ENCODE peak calls at places on chromosomes 12 and 14, in ten cellular contexts. U is HCT116; E is CD8-positive, alpha-beta T cell; C is neural progenitor cell; R is Peyer's patch; A is endodermal cell; Q is gastrocnemius medialis; V is MM.1S; H is left ventricle myocardium inferior; K is mucosa of descending colon. M is an unnamed sample. For H3K36me3, the result is how much of the 10 kb centered on the place peaks cover.

GRCh38 chr14:53628747-53629146 is 327.9 kb downstream of the BMP4 start:
- DNase-seq in E (no peak), A (no peak), R (no peak), K (no peak), U (no peak), H (no peak), Q (no peak), V (no peak), C (no peak), M (no peak)

GRCh38 chr12:107967170-107967569 is 161.9 kb upstream of the WSCD2 start:
- DNase-seq in C (no peak), E (no peak), V (no peak), R (no peak), U (no peak), Q (no peak), A (no peak), K (no peak), H (no peak), M (no peak)

GRCh38 chr14:32991706-32992105 is 53.0 kb downstream of the NPAS3 start:
- DNase-seq in A (no peak), H (no peak), C (no peak), E (no peak), Q (no peak), R (no peak), V (no peak), K (no peak), U (no peak), M (no peak)

GRCh38 chr14:53539489-53540126 is 386.5 kb upstream of the DDHD1 start:
- DNase-seq in E (no peak), Q (peak), R (peak), H (peak), A (peak), U (peak), V (peak), K (peak), C (peak), M (peak)

GRCh38 chr14:50364792-50365191 is 31.9 kb downstream of the CDKL1 start:
- DNase-seq in Q (no peak), R (peak), V (no peak), A (no peak), H (no peak), K (peak), U (peak), E (no peak), C (no peak), M (no peak)

GRCh38 chr14:96370528-96370927 is 7.2 kb downstream of the GSKIP start:
- DNase-seq in E (no peak), A (no peak), V (no peak), K (no peak), R (no peak), Q (no peak), H (no peak), U (no peak), C (no peak), M (no peak)

GRCh38 chr12:110001596-110001995 is 2.4 kb downstream of the ANKRD13A start:
- DNase-seq in Q (no peak), K (no peak), E (no peak), H (no peak), U (no peak), R (no peak), V (no peak), C (no peak), A (no peak), M (peak)

GRCh38 chr14:75280831-75281690 is 2.4 kb downstream of the FOS start:
- DNase-seq in H (no peak), K (no peak), U (no peak), C (no peak), R (no peak), E (peak), A (peak), V (no peak), Q (no peak), M (peak)

GRCh38 chr12:132954471-132955048 is 1.5 kb downstream of the ZNF605 start:
- DNase-seq in A (peak), K (no peak), E (no peak), V (no peak), R (peak), C (no peak), U (no peak), Q (no peak), H (no peak), M (no peak)

GRCh38 chr12:91921555-91921954 is 224.1 kb downstream of the BTG1 start:
- DNase-seq in Q (no peak), A (no peak), U (no peak), C (no peak), V (no peak), E (no peak), K (no peak), H (no peak), R (no peak), M (no peak)

GRCh38 chr12:78703820-78704525 is 160.6 kb upstream of the SYT1 start:
- DNase-seq in H (no peak), U (peak), E (no peak), C (no peak), V (no peak), A (no peak), K (no peak), R (no peak), Q (no peak), M (peak)

DNA sequence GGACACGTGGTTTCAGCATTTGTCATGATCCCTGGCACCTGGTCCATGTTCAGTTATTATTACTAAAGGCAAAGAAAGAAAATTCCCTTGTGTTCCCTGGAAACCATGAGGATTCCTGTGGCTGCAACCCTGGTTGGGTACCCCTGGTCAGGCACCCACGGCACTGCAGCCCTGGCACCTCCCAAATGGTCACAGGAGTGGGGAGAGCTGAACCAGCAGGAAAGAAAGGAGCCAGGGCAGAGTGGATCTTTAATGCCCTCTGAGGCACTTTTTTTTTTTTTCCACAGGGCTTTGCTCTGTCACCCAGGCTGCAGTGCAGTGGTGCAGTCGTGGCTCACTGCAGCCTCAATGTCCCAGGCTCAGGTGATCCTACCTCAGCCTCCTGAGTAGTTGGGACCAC is 17.5 kb downstream of the CINP start:
- DNase-seq in K (no peak), H (no peak), Q (no peak), V (no peak), R (no peak), A (no peak), E (no peak), C (no peak), U (no peak), M (no peak)
- H3K36me3 ChIP-seq in K (under half), H (half or more), Q (under half), V (under half), R (under half), A (under half), E (under half), C (under half), U (under half), M (under half)

GRCh38 chr12:120332523-120332922 is 4.9 kb upstream of the PLA2G1B start:
- DNase-seq in U (no peak), R (no peak), C (no peak), V (no peak), A (no peak), E (no peak), Q (no peak), K (no peak), H (no peak), M (no peak)

GRCh38 chr12:120328228-120328627 is 649 bp upstream of the PLA2G1B start:
- DNase-seq in K (no peak), R (no peak), A (no peak), C (no peak), U (no peak), V (no peak), Q (no peak), H (no peak), E (no peak), M (no peak)

GRCh38 chr12:120327593-120327992 is at the start of gene PLA2G1B:
- DNase-seq in R (no peak), E (no peak), C (no peak), K (no peak), H (no peak), U (no peak), Q (no peak), V (no peak), A (no peak), M (no peak)

GRCh38 chr12:120331390-120331789 is 3.8 kb upstream of the PLA2G1B start:
- DNase-seq in H (no peak), U (no peak), K (no peak), Q (no peak), A (no peak), R (no peak), V (no peak), C (no peak), E (no peak), M (no peak)

GRCh38 chr12:120332041-120332440 is 4.5 kb upstream of the PLA2G1B start:
- DNase-seq in Q (no peak), E (no peak), H (no peak), U (no peak), R (peak), A (no peak), V (no peak), K (no peak), C (no peak), M (no peak)
- TF ChIP-seq CTCF in Q (no peak), E (no peak), H (no peak), U (no peak), R (no peak), A (no peak), V (no peak), K (no peak), C (no peak), M (no peak)

GRCh38 chr12:2337031-2338010 is 284.5 kb downstream of the CACNA1C start:
- DNase-seq in H (no peak), E (no peak), K (no peak), Q (no peak), U (no peak), R (no peak), C (no peak), V (no peak), A (no peak), M (no peak)
- H3K4me3 ChIP-seq in H (peak), E (no peak), K (no peak), Q (no peak), U (peak), R (no peak), C (no peak), V (peak), A (no peak), M (no peak)

GRCh38 chr14:55620277-55620676 is 40.3 kb downstream of the KTN1 start:
- DNase-seq in Q (no peak), K (no peak), A (no peak), C (no peak), E (no peak), H (no peak), R (no peak), V (no peak), U (no peak), M (no peak)
- H3K36me3 ChIP-seq in Q (under half), K (under half), A (half or more), C (under half), E (under half), H (half or more), R (under half), V (under half), U (half or more), M (half or more)

DNA sequence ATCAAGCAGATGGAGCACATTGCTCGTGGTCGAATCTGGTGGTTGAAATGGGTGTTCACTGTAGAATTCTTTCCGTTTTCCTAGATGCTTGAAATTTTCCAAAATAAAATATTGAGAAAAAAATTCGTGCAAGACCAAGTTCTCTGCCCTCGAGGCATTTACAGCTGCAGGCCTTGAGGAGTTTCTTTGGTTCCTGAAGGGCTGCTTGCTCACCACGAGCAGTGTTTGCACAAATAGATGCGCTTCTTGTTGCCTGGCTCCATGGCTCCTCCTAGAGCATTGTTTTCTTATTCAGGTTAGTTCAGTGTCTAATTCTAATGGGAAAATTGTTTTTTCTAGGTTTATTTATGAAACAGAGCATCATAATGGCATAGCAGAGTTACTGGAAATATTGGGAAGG is 74.5 kb upstream of the DYNC1H1 start:
- DNase-seq in U (no peak), K (no peak), V (no peak), Q (no peak), C (no peak), H (no peak), E (no peak), R (no peak), A (peak), M (no peak)
- TF ChIP-seq CTCF in U (no peak), K (no peak), V (no peak), Q (no peak), C (no peak), H (no peak), E (no peak), R (no peak), A (peak), M (peak)

GRCh38 chr12:114404451-114405198 is 1.3 kb downstream of the TBX5 start:
- DNase-seq in R (no peak), Q (no peak), C (no peak), V (no peak), U (no peak), E (no peak), A (peak), H (no peak), K (no peak), M (no peak)

GRCh38 chr12:114403690-114404450 is 2.1 kb downstream of the TBX5 start:
- DNase-seq in V (no peak), R (no peak), H (peak), K (no peak), Q (no peak), C (peak), A (peak), E (no peak), U (no peak), M (no peak)

GRCh38 chr12:114406326-114407033 is 536 bp upstream of the TBX5 start:
- DNase-seq in A (peak), R (no peak), K (no peak), U (no peak), E (no peak), Q (no peak), V (no peak), C (peak), H (no peak), M (no peak)

GRCh38 chr12:114405449-114406271 is at the start of gene TBX5:
- DNase-seq in C (peak), K (no peak), V (no peak), Q (no peak), H (no peak), A (peak), E (no peak), R (no peak), U (no peak), M (no peak)

DNA sequence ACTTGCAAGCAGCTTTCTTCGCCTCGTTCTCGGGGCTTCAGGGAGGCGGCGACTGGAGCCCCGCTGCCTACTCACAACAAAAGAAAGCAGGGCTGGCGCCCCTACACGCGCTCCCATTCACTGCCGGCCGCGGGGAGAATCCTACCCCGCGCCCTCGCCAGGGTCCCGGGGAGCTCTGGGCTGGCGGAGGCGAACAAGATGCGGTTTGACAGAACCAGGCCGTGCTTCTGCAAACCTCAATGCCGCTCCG is 820 bp downstream of the TBX5 start:
- DNase-seq in E (no peak), V (no peak), C (no peak), H (no peak), A (no peak), U (no peak), K (no peak), Q (no peak), R (no peak), M (no peak)
- H3K4me3 ChIP-seq in E (no peak), V (no peak), C (peak), H (peak), A (no peak), U (no peak), K (no peak), Q (no peak), R (no peak), M (no peak)

GRCh38 chr14:104772707-104773504 is 20.0 kb downstream of the SIVA1 start:
- DNase-seq in E (peak), U (no peak), K (no peak), A (no peak), C (no peak), V (no peak), Q (no peak), H (no peak), R (no peak), M (no peak)

GRCh38 chr14:104770851-104771272 is 17.9 kb downstream of the SIVA1 start:
- DNase-seq in U (no peak), C (no peak), A (peak), H (no peak), R (no peak), V (no peak), Q (no peak), K (no peak), E (no peak), M (no peak)

GRCh38 chr14:104771374-104771773 is 18.4 kb downstream of the SIVA1 start:
- DNase-seq in K (no peak), C (no peak), E (no peak), U (no peak), H (no peak), R (no peak), A (no peak), V (no peak), Q (no peak), M (no peak)

GRCh38 chr14:104773505-104774452 is 20.8 kb downstream of the SIVA1 start:
- DNase-seq in K (no peak), H (no peak), Q (no peak), C (no peak), E (peak), A (no peak), R (no peak), U (no peak), V (no peak), M (no peak)

DNA sequence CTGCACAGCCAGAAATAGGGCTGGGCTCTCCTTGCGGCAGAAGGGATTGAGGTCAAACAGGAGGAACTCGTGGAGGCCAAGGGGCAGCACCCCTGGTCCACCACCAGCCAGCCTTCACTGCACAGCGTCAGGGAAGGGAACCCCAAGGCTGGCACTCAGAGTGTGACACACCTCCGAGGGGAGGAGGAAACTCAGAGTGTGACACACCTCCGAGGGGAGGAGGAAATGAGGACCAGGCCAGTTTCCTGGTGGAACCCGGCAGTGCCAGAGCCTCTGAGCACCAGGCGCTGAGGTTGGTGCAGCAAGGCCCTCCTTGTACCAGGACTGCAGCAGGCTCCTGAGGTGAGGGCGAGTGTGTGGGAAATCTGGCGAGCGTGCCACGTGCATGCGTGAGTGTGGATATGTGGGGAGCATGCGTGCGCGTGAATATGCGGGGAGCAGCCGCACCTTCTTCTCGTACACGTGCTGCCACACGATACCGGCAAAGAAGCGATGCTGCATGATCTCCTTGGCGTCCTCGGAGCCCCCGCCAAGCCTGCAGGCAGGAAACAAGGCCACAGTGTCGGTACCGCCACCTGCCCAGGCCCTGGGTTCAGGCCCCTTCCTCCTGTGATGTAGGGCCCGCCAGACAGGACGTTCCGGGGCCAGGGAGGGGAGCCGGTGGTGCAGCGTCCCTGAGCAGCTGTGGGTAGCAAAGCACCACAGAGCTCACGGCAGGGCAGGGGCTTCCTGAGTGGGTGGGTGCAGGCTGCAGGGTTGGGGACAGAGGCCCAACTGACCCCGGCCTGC is 19.2 kb downstream of the SIVA1 start:
- DNase-seq in H (no peak), C (no peak), V (no peak), R (no peak), E (peak), K (no peak), A (no peak), Q (no peak), U (no peak), M (no peak)
- H3K36me3 ChIP-seq in H (half or more), C (under half), V (under half), R (under half), E (under half), K (under half), A (half or more), Q (under half), U (under half), M (under half)

DNA sequence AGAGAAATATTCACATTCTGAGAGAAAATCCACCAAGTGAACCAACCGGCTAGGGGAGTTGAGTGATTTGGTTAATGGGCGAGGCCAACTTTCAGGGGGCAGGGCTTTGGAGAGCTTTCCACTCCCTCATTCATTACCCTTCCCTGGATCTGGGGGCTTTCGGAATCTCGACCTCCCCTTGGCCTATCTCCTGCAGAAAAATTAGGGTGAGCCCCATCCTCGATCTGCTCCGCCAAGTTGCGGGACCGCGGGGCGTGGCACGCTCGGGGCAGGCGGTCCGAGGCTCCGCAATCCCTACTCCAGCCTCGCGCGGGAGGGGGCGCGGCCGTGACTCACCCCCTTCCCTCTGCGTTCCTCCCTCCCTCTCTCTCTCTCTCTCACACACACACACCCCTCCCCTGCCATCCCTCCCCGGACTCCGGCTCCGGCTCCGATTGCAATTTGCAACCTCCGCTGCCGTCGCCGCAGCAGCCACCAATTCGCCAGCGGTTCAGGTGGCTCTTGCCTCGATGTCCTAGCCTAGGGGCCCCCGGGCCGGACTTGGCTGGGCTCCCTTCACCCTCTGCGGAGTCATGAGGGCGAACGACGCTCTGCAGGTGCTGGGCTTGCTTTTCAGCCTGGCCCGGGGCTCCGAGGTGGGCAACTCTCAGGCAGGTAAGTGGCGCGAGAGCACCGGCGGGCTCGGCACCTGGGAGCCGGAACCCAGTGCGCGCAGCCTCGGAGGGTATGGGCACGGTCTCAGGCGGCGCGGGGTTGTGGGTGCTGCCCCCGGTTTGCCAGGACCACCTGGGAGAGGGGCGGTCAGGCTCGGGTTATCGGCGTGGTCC is at the start of gene ERBB3:
- DNase-seq in K (peak), C (peak), V (peak), A (peak), U (peak), H (peak), Q (peak), R (peak), E (peak), M (peak)
- TF ChIP-seq CTCF in K (peak), C (no peak), V (no peak), A (no peak), U (no peak), H (no peak), Q (no peak), R (no peak), E (no peak), M (no peak)